ENCODE peak calls at places on chromosome 1, in four cellular contexts. One of them, this sample, is unnamed. For H3K4me1, the result is how much of the 10 kb centered on the place peaks cover.

GRCh38 chr1:157363660-157364140 is 188.6 kb downstream of the FCRL5 start:
- DNase-seq in lower lobe of right lung: no peak
- DNase-seq in heart left ventricle: no peak
- DNase-seq in tibial artery: no peak
- DNase-seq in this sample: no peak

GRCh38 chr1:47643506-47644215 is 205.8 kb downstream of the FOXD2 start:
- DNase-seq in lower lobe of right lung: no peak
- DNase-seq in heart left ventricle: no peak
- DNase-seq in tibial artery: no peak
- DNase-seq in this sample: no peak

GRCh38 chr1:66533804-66534745 is at the start of gene SGIP1:
- DNase-seq in lower lobe of right lung: peak
- DNase-seq in heart left ventricle: peak
- DNase-seq in tibial artery: peak
- DNase-seq in this sample: no peak

GRCh38 chr1:106278706-106279105 is 777.8 kb upstream of the PRMT6 start:
- DNase-seq in lower lobe of right lung: no peak
- DNase-seq in heart left ventricle: no peak
- DNase-seq in tibial artery: no peak
- DNase-seq in this sample: no peak

GRCh38 chr1:6261615-6261995 is 707 bp upstream of the GPR153 start:
- DNase-seq in lower lobe of right lung: no peak
- DNase-seq in heart left ventricle: no peak
- DNase-seq in tibial artery: no peak
- DNase-seq in this sample: no peak

GRCh38 chr1:203278087-203278884 is 27.0 kb upstream of the BTG2 start:
- DNase-seq in lower lobe of right lung: peak
- DNase-seq in heart left ventricle: peak
- DNase-seq in tibial artery: peak
- DNase-seq in this sample: peak

GRCh38 chr1:15669074-15669473 is 15.0 kb upstream of the PLEKHM2 start:
- DNase-seq in lower lobe of right lung: no peak
- DNase-seq in heart left ventricle: no peak
- DNase-seq in tibial artery: no peak
- DNase-seq in this sample: no peak

GRCh38 chr1:203763505-203763904 is 1.5 kb upstream of the LAX1 start:
- DNase-seq in lower lobe of right lung: no peak
- DNase-seq in heart left ventricle: no peak
- DNase-seq in tibial artery: no peak
- DNase-seq in this sample: no peak

GRCh38 chr1:34970220-34970735 is 14.9 kb downstream of the TMEM35B start:
- DNase-seq in lower lobe of right lung: no peak
- DNase-seq in heart left ventricle: no peak
- DNase-seq in tibial artery: no peak
- DNase-seq in this sample: no peak

GRCh38 chr1:205229399-205229861 is 1.7 kb downstream of the TMCC2 start:
- DNase-seq in lower lobe of right lung: no peak
- DNase-seq in heart left ventricle: peak
- DNase-seq in tibial artery: peak
- DNase-seq in this sample: no peak

GRCh38 chr1:205226868-205227583 is 720 bp upstream of the TMCC2 start:
- DNase-seq in lower lobe of right lung: no peak
- DNase-seq in heart left ventricle: no peak
- DNase-seq in tibial artery: no peak
- DNase-seq in this sample: no peak

GRCh38 chr1:205225901-205226765 is 1.6 kb upstream of the TMCC2 start:
- DNase-seq in lower lobe of right lung: no peak
- DNase-seq in heart left ventricle: no peak
- DNase-seq in tibial artery: no peak
- DNase-seq in this sample: no peak

GRCh38 chr1:205228052-205228451 is 306 bp downstream of the TMCC2 start:
- DNase-seq in lower lobe of right lung: no peak
- DNase-seq in heart left ventricle: no peak
- DNase-seq in tibial artery: no peak
- DNase-seq in this sample: no peak

DNA sequence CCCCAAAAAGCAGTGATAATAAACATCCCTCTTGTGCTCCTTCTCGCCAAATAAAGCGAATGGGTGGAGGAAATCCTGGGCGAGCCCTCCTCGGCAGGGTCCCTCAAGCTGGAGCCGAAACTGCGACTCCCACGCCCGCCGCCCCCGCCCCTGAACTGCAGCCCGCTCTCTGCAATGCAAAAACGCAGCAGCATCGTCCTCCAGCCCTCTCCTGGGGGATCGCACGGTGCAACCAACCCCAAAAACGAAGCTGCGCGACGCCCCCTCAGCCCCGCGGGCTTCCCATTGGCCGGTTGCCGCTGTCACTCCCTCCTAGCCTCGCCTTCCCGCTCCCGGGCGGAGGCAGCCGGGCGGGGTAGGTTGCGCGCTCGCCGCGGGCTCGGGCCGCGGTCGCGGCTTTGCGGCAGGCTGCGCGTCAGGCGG is at the start of gene TMCC2:
- DNase-seq in lower lobe of right lung: peak
- DNase-seq in heart left ventricle: peak
- DNase-seq in tibial artery: peak
- DNase-seq in this sample: peak
- H3K4me1 ChIP-seq in lower lobe of right lung: under half
- H3K4me1 ChIP-seq in heart left ventricle: under half
- H3K4me1 ChIP-seq in tibial artery: under half
- H3K4me1 ChIP-seq in this sample: under half

DNA sequence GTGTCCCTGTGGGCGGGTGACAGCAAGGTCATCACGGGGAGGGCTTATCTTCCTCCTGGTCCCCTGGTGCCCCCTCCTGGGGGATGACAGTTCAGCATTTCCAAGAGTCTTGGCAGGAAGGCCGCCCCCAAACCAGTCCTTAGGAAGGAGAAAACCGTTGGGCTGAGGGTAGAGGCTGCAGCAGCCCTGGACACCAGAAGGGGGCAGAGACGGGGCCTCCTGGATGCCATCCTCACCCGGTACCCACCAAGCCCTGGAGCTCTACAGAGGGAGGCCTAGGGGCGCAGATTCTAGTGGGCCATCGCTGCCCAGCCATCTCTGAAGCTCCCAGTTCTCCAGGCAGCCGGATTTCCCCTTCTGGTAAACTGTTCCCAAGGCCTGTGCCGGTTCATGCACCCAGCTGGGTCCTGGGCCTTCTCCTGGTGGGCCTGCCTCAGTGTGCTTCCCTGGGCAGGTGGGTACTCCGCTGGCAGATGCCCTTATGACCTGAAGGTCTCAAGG is 14.8 kb upstream of the ZNF669 start:
- DNase-seq in lower lobe of right lung: no peak
- DNase-seq in heart left ventricle: no peak
- DNase-seq in tibial artery: no peak
- DNase-seq in this sample: no peak
- TF ChIP-seq CTCF in lower lobe of right lung: no peak
- TF ChIP-seq CTCF in heart left ventricle: no peak
- TF ChIP-seq CTCF in tibial artery: no peak
- TF ChIP-seq CTCF in this sample: no peak

DNA sequence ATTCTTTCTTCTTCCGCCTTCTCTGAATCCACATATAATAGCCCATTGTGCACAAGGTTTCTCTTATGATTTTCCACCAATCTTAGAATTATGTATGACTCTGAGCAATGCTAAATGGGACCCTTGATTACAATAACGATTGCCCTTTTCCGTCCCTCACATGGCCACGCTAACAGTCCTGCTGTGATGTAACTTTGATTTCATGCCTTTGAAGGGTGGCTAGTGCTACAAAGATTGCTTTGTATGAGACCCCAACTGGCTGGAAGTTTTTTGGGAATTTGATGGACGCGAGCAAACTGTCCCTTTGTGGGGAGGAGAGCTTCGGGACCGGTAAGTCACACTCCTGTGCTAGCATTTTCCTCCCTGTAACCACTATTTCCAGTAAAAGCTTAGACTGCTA is 45.3 kb downstream of the PGM1 start:
- DNase-seq in lower lobe of right lung: no peak
- DNase-seq in heart left ventricle: no peak
- DNase-seq in tibial artery: no peak
- DNase-seq in this sample: no peak
- H3K4me1 ChIP-seq in lower lobe of right lung: under half
- H3K4me1 ChIP-seq in heart left ventricle: under half
- H3K4me1 ChIP-seq in tibial artery: under half
- H3K4me1 ChIP-seq in this sample: under half

GRCh38 chr1:75426688-75427087 is 184.2 kb downstream of the SLC44A5 start:
- DNase-seq in lower lobe of right lung: no peak
- DNase-seq in heart left ventricle: no peak
- DNase-seq in tibial artery: no peak
- DNase-seq in this sample: peak

GRCh38 chr1:75423136-75423535 is 187.8 kb downstream of the SLC44A5 start:
- DNase-seq in lower lobe of right lung: no peak
- DNase-seq in heart left ventricle: no peak
- DNase-seq in tibial artery: no peak
- DNase-seq in this sample: no peak

GRCh38 chr1:75425001-75425400 is 185.9 kb downstream of the SLC44A5 start:
- DNase-seq in lower lobe of right lung: no peak
- DNase-seq in heart left ventricle: no peak
- DNase-seq in tibial artery: no peak
- DNase-seq in this sample: no peak

GRCh38 chr1:75423616-75424015 is 187.3 kb downstream of the SLC44A5 start:
- DNase-seq in lower lobe of right lung: no peak
- DNase-seq in heart left ventricle: no peak
- DNase-seq in tibial artery: no peak
- DNase-seq in this sample: no peak
- TF ChIP-seq CTCF in lower lobe of right lung: no peak
- TF ChIP-seq CTCF in heart left ventricle: no peak
- TF ChIP-seq CTCF in tibial artery: no peak
- TF ChIP-seq CTCF in this sample: no peak

DNA sequence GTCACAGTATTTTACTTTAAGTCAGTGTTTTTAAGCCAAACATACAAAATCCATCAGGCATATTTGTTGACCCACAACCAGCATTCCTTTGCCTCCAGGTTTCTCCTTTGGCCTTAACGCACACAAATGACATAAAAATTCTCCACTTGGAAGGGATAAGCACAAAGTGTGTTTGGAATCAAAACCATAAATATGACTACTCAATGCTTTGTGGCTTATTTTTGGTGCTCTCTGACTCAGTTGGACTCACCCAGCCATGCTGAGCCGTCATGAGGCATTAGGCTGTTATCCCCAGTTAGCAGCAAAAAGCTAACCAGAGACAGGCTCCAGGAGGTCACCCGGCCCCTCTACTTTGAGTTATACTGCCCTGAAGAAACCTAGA is 948 bp downstream of the PRUNE1 start:
- DNase-seq in lower lobe of right lung: no peak
- DNase-seq in heart left ventricle: no peak
- DNase-seq in tibial artery: no peak
- DNase-seq in this sample: no peak
- H3K4me1 ChIP-seq in lower lobe of right lung: half or more
- H3K4me1 ChIP-seq in heart left ventricle: half or more
- H3K4me1 ChIP-seq in tibial artery: under half
- H3K4me1 ChIP-seq in this sample: under half

DNA sequence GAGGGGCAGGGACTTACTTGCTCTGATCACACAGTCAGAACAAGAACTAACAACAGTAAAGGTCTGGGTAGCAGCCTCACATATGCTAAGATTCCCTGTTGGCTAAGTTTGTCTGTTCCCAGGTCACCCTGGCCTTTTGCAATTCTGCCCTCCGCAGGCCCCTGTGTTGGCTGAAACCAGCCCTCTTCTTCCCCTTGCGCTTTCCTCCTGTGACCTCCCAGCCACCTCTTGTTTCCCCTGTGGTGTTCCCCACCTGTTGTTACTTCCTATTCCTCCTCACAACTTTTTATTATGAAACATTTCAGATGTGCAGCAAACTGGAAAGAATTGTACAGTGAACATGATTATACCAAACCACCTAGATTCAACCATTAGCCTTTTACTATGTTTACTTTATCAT is 23.4 kb downstream of the MAPKAPK2 start:
- DNase-seq in lower lobe of right lung: no peak
- DNase-seq in heart left ventricle: no peak
- DNase-seq in tibial artery: no peak
- DNase-seq in this sample: no peak
- TF ChIP-seq CTCF in lower lobe of right lung: no peak
- TF ChIP-seq CTCF in heart left ventricle: no peak
- TF ChIP-seq CTCF in tibial artery: no peak
- TF ChIP-seq CTCF in this sample: no peak